ENCODE peak calls at places on chromosome 22, in eight cellular contexts. P is heart left ventricle, C is IMR-90, O is body of pancreas, I is HCT116, R is ovary, Z is transverse colon, T is A549. M is an unnamed sample.

GRCh38 chr22:42217019-42217751 is 53.3 kb downstream of the TCF20 start:
- DNase-seq in P (no peak), C (peak), O (no peak), I (no peak), R (no peak), Z (no peak), T (no peak), M (no peak)

GRCh38 chr22:50696251-50696798 is 23.7 kb downstream of the SHANK3 start:
- DNase-seq in P (peak), C (no peak), O (no peak), I (no peak), R (peak), Z (no peak), T (no peak), M (no peak)

GRCh38 chr22:27489265-27489675 is 312.3 kb downstream of the MN1 start:
- DNase-seq in P (no peak), C (peak), O (peak), I (no peak), R (no peak), Z (peak), T (no peak), M (no peak)

GRCh38 chr22:30860176-30861105 is 108.1 kb downstream of the MORC2 start:
- DNase-seq in P (peak), C (no peak), O (no peak), I (no peak), R (no peak), Z (no peak), T (no peak), M (no peak)

GRCh38 chr22:28750471-28750881 is 8.6 kb downstream of the HSCB start:
- DNase-seq in P (no peak), C (peak), O (no peak), I (no peak), R (no peak), Z (no peak), T (no peak), M (no peak)

GRCh38 chr22:44710474-44711235 is 8.7 kb downstream of the PRR5 start:
- DNase-seq in P (no peak), C (no peak), O (no peak), I (no peak), R (no peak), Z (peak), T (no peak), M (no peak)

GRCh38 chr22:30445438-30445936 is 19.9 kb downstream of the MTFP1 start:
- DNase-seq in P (no peak), C (peak), O (no peak), I (no peak), R (no peak), Z (no peak), T (no peak), M (no peak)

GRCh38 chr22:35258144-35258988 is 1.1 kb downstream of the HMGXB4 start:
- DNase-seq in P (no peak), C (peak), O (peak), I (no peak), R (no peak), Z (peak), T (peak), M (no peak)

GRCh38 chr22:47177334-47177815 is 414.9 kb downstream of the TBC1D22A start:
- DNase-seq in P (no peak), C (no peak), O (no peak), I (no peak), R (peak), Z (peak), T (no peak), M (no peak)

GRCh38 chr22:25626146-25626992 is 61.9 kb downstream of the GRK3 start:
- DNase-seq in P (no peak), C (no peak), O (no peak), I (no peak), R (no peak), Z (no peak), T (no peak), M (no peak)

GRCh38 chr22:49760280-49760629 is 67.4 kb downstream of the BRD1 start:
- DNase-seq in P (no peak), C (no peak), O (no peak), I (no peak), R (no peak), Z (no peak), T (no peak), M (no peak)

GRCh38 chr22:20823264-20823663 is 35.3 kb downstream of the PI4KA start:
- DNase-seq in P (no peak), C (no peak), O (no peak), I (no peak), R (no peak), Z (no peak), T (no peak), M (no peak)

DNA sequence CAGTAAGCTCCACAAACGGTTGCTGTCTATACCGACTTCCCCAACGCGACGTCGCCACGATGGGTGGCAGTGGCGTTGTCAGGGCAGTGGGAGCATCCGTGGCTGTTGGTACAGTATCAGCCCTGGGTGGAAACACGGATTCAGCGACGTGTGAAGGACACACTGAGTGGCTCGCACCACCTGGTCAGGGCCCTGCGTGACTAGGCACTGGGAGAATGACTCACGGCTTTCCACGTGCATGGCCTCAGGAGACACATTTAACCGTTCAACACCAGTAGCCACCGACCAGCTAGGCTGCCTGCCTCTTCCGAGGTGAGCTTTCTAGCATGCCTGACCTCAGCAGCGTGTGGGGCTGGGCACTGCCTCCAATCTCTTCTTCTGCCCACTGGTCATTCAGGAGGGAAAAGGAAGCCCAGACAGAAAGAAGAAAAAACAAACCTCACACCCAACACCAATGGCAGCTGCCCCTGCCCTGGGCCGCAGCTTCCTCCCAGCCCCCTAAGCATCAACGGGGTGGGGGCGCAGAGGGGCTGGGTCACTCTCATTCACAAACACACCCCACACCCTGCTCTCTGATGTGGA is 59.0 kb downstream of the MYH9 start:
- DNase-seq in P (peak), C (peak), O (peak), I (no peak), R (peak), Z (peak), T (peak), M (no peak)
- TF ChIP-seq POLR2A in P (no peak), C (peak), O (no peak), I (no peak), R (no peak), Z (no peak), T (no peak), M (no peak)

DNA sequence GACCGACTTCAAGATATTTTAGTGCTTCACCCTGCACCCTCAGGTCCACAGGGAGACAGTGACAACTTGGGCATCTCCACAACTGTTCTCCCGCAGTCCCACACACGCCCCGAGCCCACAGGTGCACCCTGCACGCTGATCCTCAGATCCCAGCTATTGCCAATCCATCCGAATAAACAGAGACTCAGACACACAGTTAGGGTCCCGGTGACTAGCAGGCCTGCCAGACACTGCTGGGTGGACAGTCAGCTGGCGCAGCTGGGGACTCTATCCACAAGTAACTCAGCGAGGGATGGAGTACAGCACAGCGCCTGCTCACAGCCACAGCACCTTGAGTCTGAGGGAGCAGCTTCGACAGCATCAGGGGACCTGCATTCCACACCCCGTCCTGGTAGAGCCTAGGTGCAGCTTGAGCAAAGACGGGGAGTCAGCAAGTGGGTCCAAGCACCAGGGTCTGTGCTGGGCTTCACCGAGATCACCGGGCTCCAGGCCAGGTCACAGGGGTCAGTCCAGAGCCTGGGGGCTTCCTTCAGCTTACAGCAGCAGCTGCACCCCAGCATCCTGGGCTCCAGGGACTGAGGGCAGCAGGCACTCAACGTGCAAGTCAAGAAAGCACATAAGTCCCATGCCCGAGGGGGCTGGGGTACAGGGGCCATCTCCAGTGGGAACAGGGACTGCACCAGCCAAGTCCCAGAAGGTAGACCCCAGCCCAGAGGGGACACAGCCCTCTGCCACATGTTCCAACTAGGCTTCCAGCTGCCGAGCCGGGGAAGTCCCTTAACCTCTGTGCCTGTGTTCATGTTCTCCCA is 7.6 kb downstream of the RPL3 start:
- DNase-seq in P (peak), C (no peak), O (no peak), I (no peak), R (peak), Z (no peak), T (no peak), M (no peak)
- TF ChIP-seq POLR2A in P (no peak), C (peak), O (no peak), I (no peak), R (no peak), Z (no peak), T (no peak), M (no peak)

GRCh38 chr22:24554316-24555159 is at the start of gene GUCD1:
- DNase-seq in P (peak), C (peak), O (peak), I (no peak), R (no peak), Z (peak), T (no peak), M (peak)

GRCh38 chr22:24553597-24554315 is 1.2 kb downstream of the GUCD1 start:
- DNase-seq in P (peak), C (peak), O (peak), I (no peak), R (peak), Z (peak), T (no peak), M (no peak)

GRCh38 chr22:24559471-24559870 is 3.7 kb downstream of the SNRPD3 start:
- DNase-seq in P (no peak), C (no peak), O (no peak), I (no peak), R (no peak), Z (no peak), T (no peak), M (no peak)

GRCh38 chr22:24555160-24555495 is 190 bp upstream of the GUCD1 start:
- DNase-seq in P (peak), C (peak), O (peak), I (peak), R (peak), Z (peak), T (peak), M (peak)

GRCh38 chr22:24555496-24556253 is at the start of gene SNRPD3:
- DNase-seq in P (peak), C (peak), O (peak), I (peak), R (peak), Z (peak), T (peak), M (peak)
- TF ChIP-seq POLR2A in P (no peak), C (peak), O (peak), I (peak), R (peak), Z (peak), T (peak), M (peak)

GRCh38 chr22:33894036-33894435 is 26.2 kb downstream of the LARGE1 start:
- DNase-seq in P (no peak), C (no peak), O (no peak), I (no peak), R (no peak), Z (no peak), T (no peak), M (no peak)
- TF ChIP-seq POLR2A in P (no peak), C (no peak), O (no peak), I (no peak), R (no peak), Z (no peak), T (no peak), M (no peak)

DNA sequence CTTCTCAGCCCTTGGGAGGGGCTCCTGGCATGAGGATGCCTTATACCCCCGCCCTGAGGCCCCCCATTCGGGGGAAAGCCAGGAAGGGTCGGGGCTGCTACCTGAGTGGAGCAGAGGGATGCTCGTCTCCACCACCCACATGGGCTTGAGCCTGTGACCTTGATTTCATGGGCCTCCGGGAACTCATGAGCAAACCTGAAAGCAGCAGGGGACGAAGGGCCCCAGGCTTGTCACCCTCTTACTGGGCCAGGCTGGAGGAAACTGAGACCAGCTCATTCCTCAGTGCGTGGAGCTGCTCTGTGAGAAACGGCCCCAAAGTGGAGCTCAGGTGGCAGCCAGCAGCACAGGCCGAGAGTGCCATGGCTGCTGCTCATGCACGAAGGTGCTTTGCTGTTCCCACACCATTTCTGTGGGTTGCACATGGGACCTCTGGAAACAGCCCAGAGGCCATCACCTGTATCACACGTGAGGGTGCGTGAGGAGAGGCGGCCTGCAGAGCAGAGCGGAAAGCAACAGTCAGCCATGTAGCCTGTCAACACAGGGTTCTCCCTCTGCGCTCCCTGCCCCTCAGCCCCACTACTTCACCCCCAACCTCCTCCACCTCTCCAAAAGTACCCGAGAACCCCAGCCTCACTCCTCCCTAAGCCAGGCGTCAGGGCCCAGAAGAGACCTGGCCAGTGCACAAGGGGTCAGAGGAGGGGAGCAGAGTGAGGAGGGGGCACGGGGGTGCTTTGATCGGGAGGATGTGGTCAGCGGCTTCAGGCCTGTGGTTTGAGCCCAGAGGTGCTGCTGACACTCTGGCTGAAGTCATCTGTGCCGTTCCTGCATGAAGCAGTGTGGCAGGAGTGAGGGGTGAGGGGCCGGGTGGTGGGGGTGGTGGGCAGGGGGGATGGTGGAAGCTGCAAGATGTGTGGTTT is 14.2 kb upstream of the IL2RB start:
- DNase-seq in P (no peak), C (no peak), O (no peak), I (no peak), R (no peak), Z (no peak), T (no peak), M (no peak)
- TF ChIP-seq POLR2A in P (no peak), C (no peak), O (no peak), I (no peak), R (no peak), Z (no peak), T (no peak), M (no peak)

GRCh38 chr22:19290400-19291217 is 910 bp downstream of the CLTCL1 start:
- DNase-seq in P (peak), C (no peak), O (no peak), I (no peak), R (peak), Z (no peak), T (no peak), M (no peak)

GRCh38 chr22:19289475-19290161 is 1.9 kb downstream of the CLTCL1 start:
- DNase-seq in P (no peak), C (peak), O (no peak), I (no peak), R (no peak), Z (no peak), T (no peak), M (no peak)

GRCh38 chr22:19292262-19293230 is 1.0 kb upstream of the CLTCL1 start:
- DNase-seq in P (peak), C (no peak), O (peak), I (no peak), R (peak), Z (peak), T (no peak), M (no peak)

GRCh38 chr22:19291218-19291579 is 320 bp downstream of the CLTCL1 start:
- DNase-seq in P (peak), C (no peak), O (peak), I (no peak), R (no peak), Z (peak), T (no peak), M (no peak)

GRCh38 chr22:19291580-19292261 is at the start of gene CLTCL1:
- DNase-seq in P (peak), C (peak), O (peak), I (peak), R (peak), Z (peak), T (peak), M (peak)
- TF ChIP-seq POLR2A in P (no peak), C (no peak), O (peak), I (peak), R (no peak), Z (peak), T (peak), M (peak)

GRCh38 chr22:37784829-37785495 is 22.8 kb upstream of the GCAT start:
- DNase-seq in P (no peak), C (no peak), O (no peak), I (peak), R (no peak), Z (peak), T (no peak), M (no peak)
- TF ChIP-seq POLR2A in P (no peak), C (no peak), O (no peak), I (no peak), R (no peak), Z (peak), T (no peak), M (no peak)

DNA sequence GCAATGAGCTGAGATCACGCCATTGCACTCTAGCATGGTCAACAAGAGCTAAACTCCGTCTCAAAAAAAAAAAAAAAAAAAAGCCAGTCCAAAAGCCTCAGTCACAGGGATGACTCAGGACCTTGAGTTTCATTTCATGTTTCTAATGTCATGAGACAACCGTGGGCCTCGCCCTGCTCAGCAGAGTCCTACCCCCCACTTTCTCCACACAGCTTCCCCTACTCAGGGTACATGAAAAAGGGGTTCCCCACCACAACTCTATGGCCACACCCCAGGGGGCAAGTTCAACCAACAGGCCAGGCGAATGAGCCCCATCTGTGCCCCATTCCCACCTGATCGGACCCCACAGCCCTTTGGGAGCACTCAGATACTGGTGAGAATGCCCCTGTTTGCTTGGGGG is 24.3 kb upstream of the ADA2 start:
- DNase-seq in P (no peak), C (no peak), O (no peak), I (no peak), R (no peak), Z (peak), T (no peak), M (peak)
- TF ChIP-seq POLR2A in P (no peak), C (no peak), O (no peak), I (no peak), R (no peak), Z (no peak), T (no peak), M (no peak)

GRCh38 chr22:41022470-41023298 is 69.7 kb upstream of the EP300 start:
- DNase-seq in P (peak), C (peak), O (peak), I (peak), R (peak), Z (peak), T (peak), M (peak)
- TF ChIP-seq POLR2A in P (no peak), C (no peak), O (peak), I (peak), R (peak), Z (peak), T (peak), M (no peak)

GRCh38 chr22:46085831-46086576 is 64.3 kb upstream of the PPARA start:
- DNase-seq in P (peak), C (no peak), O (peak), I (peak), R (peak), Z (peak), T (peak), M (peak)
- TF ChIP-seq POLR2A in P (no peak), C (no peak), O (no peak), I (no peak), R (no peak), Z (no peak), T (no peak), M (peak)